ENCODE peak calls at places on chromosome 20, in four cellular contexts. U is cardiac muscle cell, V is astrocyte, M is sigmoid colon. R is an unnamed sample.
A peak's percentile ranks its signal among the peaks of the same experiment; 100 is the strongest.

GRCh38 chr20:34522969-34523871 is 7.0 kb downstream of the DYNLRB1 start:
- DNase-seq in U (peak; percentile 52), V (peak; percentile 46), M (no peak), R (no peak)

GRCh38 chr20:45742596-45742995 is 20.4 kb downstream of the SPINT4 start:
- DNase-seq in U (no peak), V (no peak), M (no peak), R (no peak)

GRCh38 chr20:1304711-1305515 is 24.0 kb downstream of the SDCBP2 start:
- DNase-seq in U (no peak), V (no peak), M (no peak), R (no peak)

GRCh38 chr20:9442858-9443257 is 71.5 kb upstream of the LAMP5 start:
- DNase-seq in U (no peak), V (no peak), M (no peak), R (no peak)

GRCh38 chr20:2538931-2539330 is 2.6 kb downstream of the TMC2 start:
- DNase-seq in U (no peak), V (no peak), M (no peak), R (no peak)

GRCh38 chr20:3651204-3651970 is 11.8 kb downstream of the GFRA4 start:
- DNase-seq in U (no peak), V (no peak), M (no peak), R (no peak)

GRCh38 chr20:58710481-58711265 is 18.1 kb downstream of the NPEPL1 start:
- DNase-seq in U (no peak), V (no peak), M (peak; percentile 53), R (no peak)

GRCh38 chr20:13567663-13568062 is 71.1 kb downstream of the TASP1 start:
- DNase-seq in U (no peak), V (no peak), M (no peak), R (no peak)

GRCh38 chr20:15895126-15895525 is 678.1 kb downstream of the KIF16B start:
- DNase-seq in U (no peak), V (no peak), M (no peak), R (no peak)

GRCh38 chr20:25538838-25539665 is 46.3 kb downstream of the NINL start:
- DNase-seq in U (peak; percentile 42), V (no peak), M (no peak), R (no peak)

GRCh38 chr20:14067631-14068030 is 72.3 kb downstream of the MACROD2 start:
- DNase-seq in U (no peak), V (no peak), M (no peak), R (no peak)

GRCh38 chr20:57277398-57278105 is 11.1 kb upstream of the BMP7 start:
- DNase-seq in U (no peak), V (no peak), M (no peak), R (no peak)

GRCh38 chr20:52210037-52210990 is 18.7 kb upstream of the ZFP64 start:
- DNase-seq in U (no peak), V (no peak), M (no peak), R (no peak)
- H3K4me3 ChIP-seq in U (no peak overlapping the region), V (no peak overlapping the region), M (no peak overlapping the region), R (no peak overlapping the region)

DNA sequence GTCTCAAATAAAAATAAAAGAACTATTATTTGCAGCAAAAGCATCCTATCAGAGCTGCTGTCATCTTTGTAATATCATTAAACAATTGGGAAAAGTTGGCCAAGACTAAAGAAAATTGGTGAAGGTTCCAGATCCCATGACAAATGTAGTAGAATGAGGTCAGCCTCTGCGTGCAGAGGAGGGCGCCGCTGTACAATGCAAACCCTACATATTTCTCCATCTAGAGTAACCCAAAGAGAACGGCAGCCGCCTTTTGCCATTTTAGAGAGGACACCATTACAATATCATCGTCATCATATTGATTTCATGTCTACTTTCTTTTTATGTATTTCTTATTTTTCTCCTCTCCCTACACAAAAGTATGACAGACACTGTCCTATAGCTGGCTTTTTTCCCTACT is 59.5 kb downstream of the ZMYND8 start:
- DNase-seq in U (no peak), V (no peak), M (no peak), R (no peak)
- TF ChIP-seq CTCF in U (peak; percentile 14), V (no peak), M (no peak), R (no peak)

DNA sequence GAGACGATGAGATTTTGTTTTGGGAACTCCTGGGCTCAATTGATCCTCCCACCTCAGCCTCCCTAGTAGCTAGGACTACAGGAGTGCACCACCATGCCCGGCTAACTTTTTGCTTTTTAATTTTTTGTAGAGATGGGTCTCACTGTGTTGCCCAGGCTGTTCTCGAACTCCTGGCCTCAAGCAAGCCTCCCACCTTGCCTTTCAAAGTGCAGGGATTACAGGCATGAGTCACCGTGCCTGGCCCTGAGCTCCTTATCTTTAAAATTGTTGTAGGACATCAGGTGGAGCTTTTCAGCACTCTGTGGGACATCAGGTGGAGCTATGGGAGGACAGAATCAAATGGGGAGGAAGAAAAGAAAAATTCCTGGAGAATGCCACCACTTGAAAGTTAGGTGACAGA is 12.7 kb downstream of the ACTR5 start:
- DNase-seq in U (no peak), V (no peak), M (no peak), R (no peak)
- H3K36me3 ChIP-seq in U (peaks cover 24% of the 10 kb centered on the region), V (peaks cover 19% of the 10 kb centered on the region), M (peaks cover 100% of the 10 kb centered on the region), R (peaks cover 8% of the 10 kb centered on the region)

GRCh38 chr20:62475027-62475818 is 572 bp downstream of the GATA5 start:
- DNase-seq in U (no peak), V (no peak), M (no peak), R (no peak)
- H3K4me3 ChIP-seq in U (peak overlapping the region; percentile 63), V (no peak overlapping the region), M (no peak overlapping the region), R (no peak overlapping the region)

DNA sequence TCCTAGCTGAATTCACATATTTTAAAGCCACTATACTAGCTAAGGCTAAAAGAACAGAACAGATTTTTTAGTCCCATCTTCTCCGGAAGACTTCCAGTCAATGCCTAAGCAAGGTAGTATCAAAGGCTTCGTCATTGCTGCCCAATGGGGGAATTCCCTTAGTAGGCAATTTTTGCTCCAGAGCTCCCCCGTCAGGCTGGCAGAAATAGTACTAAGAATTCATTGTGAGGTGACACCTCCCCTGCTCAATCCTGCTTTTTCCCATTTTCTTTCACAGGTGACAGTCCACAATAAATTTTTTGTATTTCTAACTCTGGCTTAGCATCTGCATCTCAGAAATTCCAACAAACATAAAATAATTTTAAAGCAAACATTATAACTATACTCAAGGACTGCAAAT is 52.8 kb upstream of the SRSF6 start:
- DNase-seq in U (no peak), V (no peak), M (no peak), R (no peak)
- TF ChIP-seq CTCF in U (peak; percentile 55), V (no peak), M (no peak), R (peak; percentile 39)

GRCh38 chr20:62165762-62166399 is 16.9 kb upstream of the MTG2 start:
- DNase-seq in U (no peak), V (no peak), M (no peak), R (no peak)

GRCh38 chr20:62163986-62164762 is 18.7 kb upstream of the MTG2 start:
- DNase-seq in U (no peak), V (no peak), M (no peak), R (no peak)

GRCh38 chr20:62163485-62163865 is 19.4 kb upstream of the MTG2 start:
- DNase-seq in U (no peak), V (no peak), M (no peak), R (no peak)

GRCh38 chr20:62162765-62163484 is 19.4 kb downstream of the SS18L1 start:
- DNase-seq in U (no peak), V (no peak), M (no peak), R (no peak)

GRCh38 chr20:62164879-62165761 is 17.7 kb upstream of the MTG2 start:
- DNase-seq in U (no peak), V (no peak), M (no peak), R (no peak)
- H3K36me3 ChIP-seq in U (peaks cover 35% of the 10 kb centered on the region), V (peaks cover 16% of the 10 kb centered on the region), M (peaks cover 98% of the 10 kb centered on the region), R (peaks cover 35% of the 10 kb centered on the region)

GRCh38 chr20:61252601-61253263 is 671 bp downstream of the CDH4 start:
- DNase-seq in U (peak; percentile 37), V (no peak), M (no peak), R (no peak)
- H3K4me3 ChIP-seq in U (peak overlapping the region; percentile 36), V (peak overlapping the region; percentile 65), M (no peak overlapping the region), R (peak overlapping the region; percentile 50)

DNA sequence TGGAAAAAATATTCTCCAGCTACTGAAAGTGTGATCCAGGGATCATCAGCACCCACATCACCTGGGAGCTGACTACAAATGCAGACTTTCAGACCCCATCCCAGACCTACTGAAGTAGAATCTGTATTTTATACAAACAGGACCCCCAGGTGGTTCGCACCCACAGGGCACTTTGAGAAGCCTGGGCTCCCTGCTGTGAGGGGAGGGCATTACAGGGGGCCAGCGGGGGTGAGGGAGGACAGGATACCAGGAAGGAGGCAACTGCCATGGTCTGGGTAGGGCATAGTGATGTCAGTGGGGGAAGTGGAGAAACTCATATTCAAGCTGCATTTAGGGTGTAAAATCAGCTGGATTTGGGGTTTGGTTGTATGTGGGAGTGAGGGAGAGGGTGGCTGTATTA is 2.0 kb upstream of the ADA start:
- DNase-seq in U (no peak), V (no peak), M (no peak), R (no peak)
- TF ChIP-seq CTCF in U (no peak), V (no peak), M (no peak), R (no peak)

R was measured in BJ.